ENCODE peak calls at places on chromosomes 6 and 20, in four cellular contexts. V, N, G and C are unnamed samples.

GRCh38 chr20:63092660-63093215 is 86.0 kb upstream of the BHLHE23 start:
- DNase-seq in N (peak), V (no peak), G (no peak), C (peak)

GRCh38 chr20:39214778-39215177 is 252.6 kb downstream of the DHX35 start:
- DNase-seq in V (no peak), N (no peak), G (no peak), C (no peak)

GRCh38 chr6:524803-525202 is 132.1 kb downstream of the HUS1B start:
- DNase-seq in N (no peak), G (no peak), V (no peak), C (no peak)

GRCh38 chr6:19578489-19578888 is 258.7 kb upstream of the ID4 start:
- DNase-seq in N (no peak), V (no peak), G (no peak), C (no peak)

GRCh38 chr20:50213531-50214106 is 23.0 kb downstream of the CEBPB start:
- DNase-seq in G (no peak), N (no peak), V (no peak), C (no peak)

GRCh38 chr6:29943053-29943966 is 978 bp downstream of the HLA-A start:
- DNase-seq in N (peak), G (no peak), V (no peak), C (no peak)

GRCh38 chr6:157823001-157823522 is at the start of gene SNX9:
- DNase-seq in N (peak), G (peak), V (peak), C (peak)

GRCh38 chr6:85355816-85356215 is 94.1 kb upstream of the NT5E start:
- DNase-seq in V (no peak), N (no peak), G (no peak), C (no peak)

GRCh38 chr6:105787747-105788146 is 298.4 kb upstream of the PRDM1 start:
- DNase-seq in N (no peak), V (no peak), G (no peak), C (no peak)

GRCh38 chr20:48685300-48685699 is 142.5 kb downstream of the PREX1 start:
- DNase-seq in V (no peak), N (no peak), G (no peak), C (no peak)

GRCh38 chr6:159125977-159126376 is 43.2 kb upstream of the FNDC1 start:
- DNase-seq in V (no peak), N (no peak), G (peak), C (no peak)

GRCh38 chr6:33018904-33019303 is 9.5 kb upstream of the HLA-DOA start:
- DNase-seq in V (no peak), N (no peak), G (no peak), C (peak)

GRCh38 chr6:112253842-112254816 is at the start of gene LAMA4:
- DNase-seq in G (peak), V (peak), N (peak), C (peak)

GRCh38 chr20:50521221-50521642 is 11.0 kb downstream of the PTPN1 start:
- DNase-seq in G (no peak), V (no peak), N (no peak), C (no peak)

GRCh38 chr6:163311830-163312229 is 102.7 kb upstream of the QKI start:
- DNase-seq in V (no peak), G (no peak), N (no peak), C (no peak)

GRCh38 chr20:25136643-25137559 is 55.0 kb upstream of the VSX1 start:
- DNase-seq in N (peak), G (peak), V (no peak), C (peak)

GRCh38 chr20:11993886-11994466 is 76.3 kb downstream of the BTBD3 start:
- DNase-seq in G (no peak), V (peak), N (no peak), C (no peak)

GRCh38 chr6:3311798-3312197 is 53.1 kb downstream of the PSMG4 start:
- DNase-seq in N (no peak), G (no peak), V (no peak), C (no peak)

GRCh38 chr20:9467995-9468394 is 46.4 kb upstream of the LAMP5 start:
- DNase-seq in V (no peak), G (no peak), N (no peak), C (no peak)

GRCh38 chr6:88483424-88483823 is 317.3 kb upstream of the CNR1 start:
- DNase-seq in V (no peak), N (no peak), G (no peak), C (no peak)

GRCh38 chr6:104182811-104183210 is 676.9 kb downstream of the HACE1 start:
- DNase-seq in N (no peak), G (no peak), V (no peak), C (no peak)

GRCh38 chr6:72826744-72827438 is 205.0 kb downstream of the KCNQ5 start:
- DNase-seq in V (no peak), N (no peak), G (no peak), C (no peak)

GRCh38 chr20:63248835-63249591 is 5.2 kb downstream of the NKAIN4 start:
- DNase-seq in G (no peak), V (no peak), N (no peak), C (no peak)

GRCh38 chr6:14542670-14543366 is 425.2 kb downstream of the CD83 start:
- DNase-seq in G (no peak), N (no peak), V (no peak), C (no peak)

GRCh38 chr6:28563420-28564095 is 37.9 kb downstream of the GPX5 start:
- DNase-seq in V (no peak), G (no peak), N (no peak), C (no peak)

GRCh38 chr20:40781340-40781916 is 92.4 kb upstream of the MAFB start:
- DNase-seq in V (no peak), G (no peak), N (no peak), C (no peak)

GRCh38 chr6:156919819-156920379 is 142.7 kb downstream of the ARID1B start:
- DNase-seq in V (no peak), N (no peak), G (no peak), C (no peak)

GRCh38 chr6:170046786-170047626 is 243.9 kb downstream of the DLL1 start:
- DNase-seq in G (no peak), V (no peak), N (no peak), C (peak)

GRCh38 chr6:118288355-118289124 is 259.6 kb upstream of the PLN start:
- DNase-seq in N (no peak), V (no peak), G (no peak), C (no peak)